ENCODE peak calls at places on chromosomes 11 and 22, in five cellular contexts. U, Z, Y, X and S are unnamed samples.

GRCh38 chr22:27895600-27895999 is 23.5 kb downstream of the PITPNB start:
- DNase-seq in U (no peak), Z (no peak), Y (no peak), X (no peak), S (peak; percentile 76)

GRCh38 chr22:19629331-19629719 is 85.0 kb upstream of the SEPTIN5 start:
- DNase-seq in U (no peak), Z (no peak), Y (no peak), X (no peak), S (no peak)

GRCh38 chr22:28899199-28899853 is 16.0 kb downstream of the ZNRF3 start:
- DNase-seq in U (peak; percentile 20), Z (no peak), Y (no peak), X (no peak), S (no peak)

GRCh38 chr22:43945632-43946390 is 9.4 kb upstream of the SAMM50 start:
- DNase-seq in U (peak; percentile 59), Z (peak; percentile 71), Y (peak; percentile 72), X (peak; percentile 79), S (no peak)

GRCh38 chr22:35540600-35541253 is at the start of gene RASD2:
- DNase-seq in U (peak; percentile 19), Z (no peak), Y (peak; percentile 51), X (no peak), S (no peak)

GRCh38 chr22:40257979-40258378 is 80.3 kb downstream of the TNRC6B start:
- DNase-seq in U (peak; percentile 65), Z (no peak), Y (no peak), X (no peak), S (no peak)

GRCh38 chr11:11978792-11979486 is 29.5 kb downstream of the DKK3 start:
- DNase-seq in U (peak; percentile 80), Z (no peak), Y (no peak), X (peak; percentile 73), S (no peak)

GRCh38 chr22:26893711-26894110 is 236.3 kb downstream of the MIAT start:
- DNase-seq in U (no peak), Z (no peak), Y (no peak), X (no peak), S (no peak)

GRCh38 chr11:13889566-13890214 is 72.8 kb upstream of the SPON1 start:
- DNase-seq in U (no peak), Z (no peak), Y (no peak), X (peak; percentile 17), S (no peak)

GRCh38 chr11:10657308-10658271 is 36.0 kb downstream of the IRAG1 start:
- DNase-seq in U (peak; percentile 82), Z (no peak), Y (no peak), X (no peak), S (peak; percentile 57)

GRCh38 chr22:48742556-48743343 is 1084.9 kb downstream of the BRD1 start:
- DNase-seq in U (no peak), Z (no peak), Y (no peak), X (no peak), S (no peak)

GRCh38 chr22:41857160-41857859 is 24.4 kb downstream of the SREBF2 start:
- DNase-seq in U (peak; percentile 72), Z (peak; percentile 63), Y (peak; percentile 68), X (peak; percentile 46), S (peak; percentile 46)

GRCh38 chr11:3227568-3228444 is 4.4 kb downstream of the MRGPRE start:
- DNase-seq in U (no peak), Z (no peak), Y (no peak), X (peak; percentile 19), S (no peak)

GRCh38 chr11:1390603-1391164 is 950 bp downstream of the BRSK2 start:
- DNase-seq in U (peak; percentile 5), Z (no peak), Y (no peak), X (peak; percentile 70), S (no peak)

GRCh38 chr11:10478574-10479550 is 23.8 kb downstream of the AMPD3 start:
- DNase-seq in U (no peak), Z (no peak), Y (no peak), X (no peak), S (no peak)

GRCh38 chr22:20774882-20775281 is 969 bp downstream of the SERPIND1 start:
- DNase-seq in U (no peak), Z (no peak), Y (no peak), X (no peak), S (no peak)

GRCh38 chr11:33698921-33699320 is 1.7 kb downstream of the C11orf91 start:
- DNase-seq in U (no peak), Z (no peak), Y (no peak), X (no peak), S (no peak)

GRCh38 chr22:24024354-24024753 is 13.2 kb downstream of the CABIN1 start:
- DNase-seq in U (no peak), Z (no peak), Y (no peak), X (no peak), S (no peak)

GRCh38 chr11:129163714-129164164 is 28.4 kb downstream of the ARHGAP32 start:
- DNase-seq in U (peak; percentile 10), Z (no peak), Y (no peak), X (no peak), S (no peak)

GRCh38 chr11:128582496-128583366 is 4.6 kb downstream of the ETS1 start:
- DNase-seq in U (peak; percentile 98), Z (no peak), Y (peak; percentile 15), X (no peak), S (no peak)

GRCh38 chr11:116387623-116388022 is 385.2 kb downstream of the BUD13 start:
- DNase-seq in U (no peak), Z (no peak), Y (no peak), X (no peak), S (no peak)

GRCh38 chr22:44224166-44224565 is 43.4 kb downstream of the PARVG start:
- DNase-seq in U (no peak), Z (no peak), Y (no peak), X (no peak), S (no peak)

GRCh38 chr11:34324466-34324865 is 33.3 kb downstream of the ABTB2 start:
- DNase-seq in U (no peak), Z (no peak), Y (no peak), X (no peak), S (no peak)

GRCh38 chr11:8168485-8169257 is at the start of gene RIC3:
- DNase-seq in U (no peak), Z (no peak), Y (no peak), X (peak; percentile 74), S (no peak)

GRCh38 chr11:111539426-111540113 is 950 bp upstream of the LAYN start:
- DNase-seq in U (no peak), Z (no peak), Y (no peak), X (no peak), S (no peak)

GRCh38 chr11:67689178-67689577 is 14.8 kb upstream of the ALDH3B2 start:
- DNase-seq in U (no peak), Z (no peak), Y (no peak), X (no peak), S (no peak)

GRCh38 chr11:78800089-78800690 is 225.5 kb upstream of the NARS2 start:
- DNase-seq in U (no peak), Z (no peak), Y (no peak), X (no peak), S (no peak)

GRCh38 chr11:106391771-106392412 is 314.4 kb downstream of the AASDHPPT start:
- DNase-seq in U (peak; percentile 68), Z (no peak), Y (no peak), X (no peak), S (no peak)

GRCh38 chr22:47622541-47622940 is 860.1 kb downstream of the TBC1D22A start:
- DNase-seq in U (no peak), Z (no peak), Y (no peak), X (no peak), S (no peak)

GRCh38 chr22:30183861-30184278 is 62.7 kb downstream of the LIF start:
- DNase-seq in U (peak; percentile 71), Z (peak; percentile 30), Y (no peak), X (no peak), S (no peak)
- TF ChIP-seq RCOR1 in U (no peak), Z (peak; percentile 99), Y (no peak), X (no peak), S (no peak)

GRCh38 chr11:60906132-60906972 is at the start of gene PRPF19:
- DNase-seq in U (peak; percentile 92), Z (peak; percentile 96), Y (peak; percentile 96), X (peak; percentile 97), S (peak; percentile 93)
- TF ChIP-seq RCOR1 in U (no peak), Z (peak; percentile 0), Y (no peak), X (peak; percentile 5), S (no peak)

DNA sequence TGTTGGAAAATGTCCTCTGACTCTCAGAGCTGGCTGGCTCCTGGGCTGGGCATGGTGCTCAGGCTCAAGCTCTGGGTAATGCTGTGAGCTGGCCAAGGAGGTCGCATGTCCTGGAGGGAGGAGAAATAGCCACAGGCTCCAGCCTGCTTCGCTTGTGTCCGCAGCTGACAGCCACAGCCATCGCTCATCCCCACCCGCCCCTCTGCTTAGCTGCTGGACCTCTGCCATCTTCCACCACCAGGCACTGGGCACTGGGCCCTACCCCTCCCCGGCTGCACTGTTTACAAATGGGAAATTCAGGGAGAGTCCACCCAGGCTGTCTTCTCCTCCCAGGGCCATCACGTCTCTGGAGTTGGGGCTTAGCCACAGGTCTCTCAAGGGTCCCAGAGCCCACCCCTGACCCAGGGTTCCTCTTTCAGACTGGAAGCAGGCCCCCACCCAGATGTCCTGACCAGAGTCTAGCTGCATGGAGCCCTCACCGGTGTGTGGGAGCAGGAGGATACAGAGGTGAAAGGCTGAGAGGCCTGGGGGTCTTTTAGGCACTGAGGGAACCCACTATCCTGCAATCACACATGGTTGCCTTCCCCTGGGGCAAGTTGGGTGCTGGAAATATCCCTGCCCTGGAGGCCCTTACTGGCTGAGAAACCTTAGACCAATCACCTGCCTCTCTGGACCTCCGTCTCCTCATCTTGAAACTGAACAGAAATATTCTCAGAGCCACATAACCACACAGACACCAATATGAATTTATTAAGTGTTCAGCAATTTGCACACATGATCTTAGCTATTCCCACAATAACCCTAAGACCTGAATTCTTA is 62.7 kb downstream of the CD82 start:
- DNase-seq in U (peak; percentile 49), Z (no peak), Y (no peak), X (peak; percentile 92), S (no peak)
- TF ChIP-seq RCOR1 in U (no peak), Z (no peak), Y (no peak), X (peak; percentile 52), S (no peak)

GRCh38 chr11:66315921-66316811 is 678 bp downstream of the CD248 start:
- DNase-seq in U (no peak), Z (no peak), Y (no peak), X (no peak), S (no peak)
- TF ChIP-seq RCOR1 in U (no peak), Z (no peak), Y (no peak), X (no peak), S (no peak)

GRCh38 chr22:50731811-50732624 is 6.0 kb upstream of the ACR start:
- DNase-seq in U (peak; percentile 31), Z (peak; percentile 75), Y (peak; percentile 48), X (peak; percentile 86), S (no peak)

GRCh38 chr22:50730941-50731661 is 6.9 kb upstream of the ACR start:
- DNase-seq in U (no peak), Z (no peak), Y (no peak), X (peak; percentile 39), S (no peak)

GRCh38 chr22:50734343-50734771 is 3.6 kb upstream of the ACR start:
- DNase-seq in U (no peak), Z (no peak), Y (no peak), X (no peak), S (no peak)

GRCh38 chr22:50733521-50734342 is 4.3 kb upstream of the ACR start:
- DNase-seq in U (peak; percentile 59), Z (no peak), Y (no peak), X (peak; percentile 84), S (no peak)

DNA sequence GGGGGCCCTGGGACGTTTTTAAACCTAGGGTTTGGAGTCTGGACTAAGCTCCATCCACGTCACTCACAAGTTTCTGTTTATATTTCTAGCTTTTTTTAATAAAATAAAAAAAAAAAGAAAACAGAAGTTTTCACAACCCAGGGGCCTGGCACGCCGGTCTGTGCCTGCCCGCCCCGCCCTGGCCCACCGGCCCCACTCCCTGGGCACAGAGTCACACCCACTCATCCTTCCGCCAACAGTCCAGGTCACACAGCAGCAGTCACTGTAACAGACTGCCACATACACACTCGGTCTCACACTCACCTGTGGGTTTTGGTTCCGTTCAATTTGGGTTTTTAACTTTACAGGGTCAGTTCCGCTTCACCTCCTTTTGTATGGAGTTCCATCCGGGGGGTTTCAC is 5.3 kb upstream of the ACR start:
- DNase-seq in U (no peak), Z (no peak), Y (no peak), X (no peak), S (no peak)
- TF ChIP-seq RCOR1 in U (no peak), Z (no peak), Y (no peak), X (no peak), S (no peak)